ENCODE peak calls at places on chromosome X, in eight cellular contexts. T is NCI-H1105, O is AML-193, Q is GM13976, B is Daoy, I is iPS-NIHi11, G is amniotic epithelial cell, E is heart right ventricle. L is an unnamed sample.

GRCh38 chrX:19613645-19614323 is 98.5 kb upstream of the MAP3K15 start:
- DNase-seq in Q (no peak), G (no peak), T (peak; percentile 34), I (no peak), E (no peak), O (no peak), B (no peak), L (no peak)

GRCh38 chrX:153649178-153649914 is 2.3 kb downstream of the DUSP9 start:
- DNase-seq in I (peak; percentile 83), B (peak; percentile 52), O (peak; percentile 31), Q (peak; percentile 87), T (no peak), G (peak; percentile 17), E (peak; percentile 17), L (no peak)

GRCh38 chrX:115968436-115969252 is 201.9 kb upstream of the AGTR2 start:
- DNase-seq in B (peak; percentile 72), T (peak; percentile 84), I (peak; percentile 76), G (no peak), O (no peak), E (peak; percentile 52), Q (peak; percentile 52), L (no peak)

GRCh38 chrX:63686878-63687714 is 97.9 kb downstream of the ARHGEF9 start:
- DNase-seq in B (peak; percentile 2), E (no peak), G (peak; percentile 40), T (peak; percentile 6), O (peak; percentile 30), Q (peak; percentile 24), I (peak; percentile 42), L (peak; percentile 25)

GRCh38 chrX:109372716-109373115 is 109.2 kb downstream of the GUCY2F start:
- DNase-seq in B (no peak), Q (no peak), O (no peak), G (no peak), E (no peak), I (no peak), T (no peak), L (no peak)

GRCh38 chrX:118872102-118872566 is 48.5 kb downstream of the ZCCHC12 start:
- DNase-seq in I (no peak), Q (no peak), E (peak; percentile 6), B (peak; percentile 15), T (no peak), O (no peak), G (no peak), L (no peak)

GRCh38 chrX:31021537-31021936 is 50.3 kb downstream of the FTHL17 start:
- DNase-seq in T (no peak), I (no peak), O (no peak), B (no peak), Q (no peak), E (peak; percentile 31), G (no peak), L (no peak)

GRCh38 chrX:69493193-69493592 is 10.9 kb upstream of the NALF2 start:
- DNase-seq in Q (no peak), E (peak; percentile 14), I (peak; percentile 49), B (no peak), O (no peak), G (no peak), T (no peak), L (no peak)

GRCh38 chrX:13285693-13286092 is 34.2 kb downstream of the ATXN3L start:
- DNase-seq in Q (no peak), I (no peak), O (no peak), B (no peak), T (no peak), E (no peak), G (no peak), L (no peak)

GRCh38 chrX:133958997-133959688 is 26.3 kb downstream of the GPC3 start:
- DNase-seq in E (no peak), B (no peak), G (no peak), Q (no peak), I (no peak), O (no peak), T (no peak), L (no peak)